ENCODE peak calls at places on chromosomes 1 and 21, in nine cellular contexts. I is body of pancreas, M is testis, O is IMR-90, A is breast epithelium, P is A549, H is Peyer's patch, L is transverse colon, D is prostate gland. V is an unnamed sample.

GRCh38 chr1:204359474-204360255 is at the start of gene PLEKHA6:
- DNase-seq in P (no peak), H (no peak), I (no peak), M (peak; percentile 30), L (no peak), O (peak; percentile 66), A (no peak), D (no peak), V (peak; percentile 79)

GRCh38 chr1:170424346-170424745 is 107.6 kb upstream of the GORAB start:
- DNase-seq in D (no peak), P (no peak), O (peak; percentile 56), M (no peak), A (no peak), H (no peak), I (no peak), L (no peak), V (no peak)

GRCh38 chr21:31554511-31555022 is 104.9 kb upstream of the SOD1 start:
- DNase-seq in O (peak; percentile 5), D (no peak), H (no peak), A (no peak), P (no peak), M (peak; percentile 70), I (no peak), L (no peak), V (no peak)

GRCh38 chr1:178575611-178576331 is 62.9 kb downstream of the TEX35 start:
- DNase-seq in M (no peak), A (no peak), O (peak; percentile 60), D (no peak), P (no peak), L (no peak), H (no peak), I (no peak), V (no peak)

GRCh38 chr1:238589843-238590435 is 699.2 kb upstream of the ZP4 start:
- DNase-seq in H (no peak), L (no peak), D (no peak), A (no peak), O (peak; percentile 57), I (no peak), M (no peak), P (no peak), V (no peak)

GRCh38 chr1:183061194-183061593 is 38.0 kb downstream of the LAMC1 start:
- DNase-seq in M (no peak), L (no peak), A (no peak), D (no peak), P (no peak), O (no peak), I (no peak), H (no peak), V (no peak)

GRCh38 chr1:190376067-190376466 is 101.6 kb downstream of the BRINP3 start:
- DNase-seq in A (no peak), P (no peak), I (no peak), O (no peak), M (no peak), H (no peak), D (no peak), L (no peak), V (no peak)

GRCh38 chr1:168783424-168783823 is 54.4 kb upstream of the DPT start:
- DNase-seq in P (no peak), H (no peak), M (no peak), I (no peak), A (no peak), L (no peak), O (no peak), D (no peak), V (no peak)

GRCh38 chr21:37006521-37007291 is at the start of gene RIPPLY3:
- DNase-seq in M (no peak), A (no peak), I (no peak), P (no peak), D (no peak), L (no peak), O (no peak), H (peak; percentile 51), V (no peak)

GRCh38 chr1:50920409-50920808 is 39.7 kb downstream of the FAF1 start:
- DNase-seq in H (no peak), A (no peak), I (no peak), M (no peak), O (no peak), L (no peak), P (no peak), D (no peak), V (no peak)

GRCh38 chr1:237873487-237873927 is 17.2 kb downstream of the ZP4 start:
- DNase-seq in M (no peak), D (no peak), A (no peak), O (peak; percentile 64), I (no peak), H (no peak), L (no peak), P (peak; percentile 40), V (no peak)

GRCh38 chr1:205993068-205993467 is 10.1 kb downstream of the RAB7B start:
- DNase-seq in H (no peak), I (no peak), M (no peak), A (no peak), O (no peak), P (no peak), D (no peak), L (no peak), V (no peak)

GRCh38 chr1:223846668-223847007 is 891 bp upstream of the TP53BP2 start:
- DNase-seq in I (peak; percentile 30), P (no peak), O (no peak), L (peak; percentile 28), A (no peak), H (no peak), D (peak; percentile 37), M (peak; percentile 74), V (no peak)

GRCh38 chr1:26225033-26225831 is 8.8 kb upstream of the CEP85 start:
- DNase-seq in M (peak; percentile 76), O (no peak), A (peak; percentile 59), D (peak; percentile 14), H (peak; percentile 89), P (no peak), I (peak; percentile 90), L (peak; percentile 78), V (peak; percentile 70)

GRCh38 chr1:3907621-3908165 is 7.6 kb upstream of the C1orf174 start:
- DNase-seq in M (no peak), O (no peak), D (no peak), A (no peak), H (no peak), I (peak; percentile 4), P (no peak), L (no peak), V (peak; percentile 55)

GRCh38 chr1:37498872-37499617 is 15.5 kb downstream of the MEAF6 start:
- DNase-seq in H (no peak), A (no peak), L (peak; percentile 56), P (no peak), O (peak; percentile 70), I (peak; percentile 73), D (peak; percentile 84), M (peak; percentile 60), V (no peak)

GRCh38 chr1:67966001-67966665 is 84.3 kb downstream of the DIRAS3 start:
- DNase-seq in M (no peak), O (no peak), D (no peak), L (no peak), A (no peak), H (no peak), I (no peak), P (no peak), V (no peak)

GRCh38 chr1:177847843-177848242 is 122.0 kb downstream of the SEC16B start:
- DNase-seq in L (no peak), A (no peak), I (no peak), O (peak; percentile 91), D (no peak), H (no peak), M (no peak), P (no peak), V (no peak)

GRCh38 chr1:49163041-49163440 is 386.4 kb upstream of the BEND5 start:
- DNase-seq in M (no peak), H (no peak), P (no peak), I (no peak), L (no peak), A (no peak), O (no peak), D (no peak), V (no peak)

GRCh38 chr1:213988639-213989070 is 882 bp downstream of the PROX1 start:
- DNase-seq in L (no peak), D (no peak), O (no peak), I (no peak), M (no peak), H (no peak), A (no peak), P (no peak), V (no peak)

DNA sequence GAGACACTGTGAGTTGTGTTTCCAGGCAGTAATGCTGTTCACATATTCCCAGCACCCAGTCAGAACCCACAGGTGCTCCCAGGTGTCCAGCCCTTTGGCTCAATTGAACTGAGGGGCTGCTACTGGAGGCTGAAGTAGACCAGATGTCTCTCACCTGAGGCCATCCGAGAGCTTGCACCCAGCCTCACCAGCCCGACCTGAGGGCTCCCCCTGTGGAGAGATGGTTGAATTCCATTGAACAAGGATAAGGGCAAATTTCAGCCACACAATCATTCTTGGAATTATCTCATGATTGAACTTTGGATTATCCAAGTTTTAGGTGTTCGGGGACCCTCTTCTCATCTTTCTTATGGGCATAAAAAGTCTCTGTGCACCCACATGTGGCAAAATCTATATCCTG is 52.1 kb downstream of the OBSCN start:
- DNase-seq in L (no peak), O (no peak), H (no peak), I (no peak), P (no peak), A (no peak), D (no peak), M (no peak), V (no peak)
- TF ChIP-seq POLR2A in L (no peak), O (no peak), H (no peak), I (no peak), P (no peak), A (no peak), D (no peak), M (no peak), V (no peak)

DNA sequence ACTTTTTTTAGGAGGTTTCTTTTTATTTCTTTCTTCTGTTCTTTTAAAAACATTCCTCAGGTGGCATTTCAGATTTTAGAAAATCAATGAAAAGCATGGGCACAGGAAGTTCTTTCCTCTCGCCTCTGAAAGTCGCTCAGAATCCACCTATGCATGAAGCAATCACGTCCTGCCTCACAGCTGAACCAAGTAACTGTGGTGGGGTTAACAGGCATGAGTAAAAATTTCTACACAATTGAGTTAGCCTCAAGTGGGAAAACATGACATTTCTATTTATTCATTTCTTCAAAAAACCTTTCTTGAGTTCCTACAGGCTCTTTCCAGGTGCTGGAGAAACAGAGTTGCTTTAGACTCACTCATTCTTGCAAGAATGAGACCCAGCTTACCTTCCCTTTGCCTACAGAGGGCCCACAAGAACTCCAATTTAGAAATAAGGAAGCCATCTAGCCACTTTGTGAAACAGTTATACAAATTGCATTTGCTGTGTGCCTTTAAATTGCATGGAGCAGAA is 508.9 kb upstream of the PKN2 start:
- DNase-seq in P (no peak), I (no peak), O (no peak), D (no peak), M (no peak), L (no peak), H (no peak), A (no peak), V (no peak)
- H3K4me3 ChIP-seq in P (no peak overlapping the region), I (no peak overlapping the region), O (no peak overlapping the region), D (no peak overlapping the region), M (no peak overlapping the region), L (no peak overlapping the region), H (no peak overlapping the region), A (no peak overlapping the region), V (no peak overlapping the region)

GRCh38 chr1:17004466-17005364 is 7.0 kb downstream of the ATP13A2 start:
- DNase-seq in I (no peak), M (no peak), H (no peak), D (no peak), L (no peak), O (no peak), P (peak; percentile 29), A (no peak), V (no peak)
- TF ChIP-seq CTCF in I (no peak), M (no peak), H (no peak), D (no peak), L (no peak), O (peak; percentile 8), P (peak; percentile 14), A (no peak), V (no peak)

GRCh38 chr1:12040457-12041051 is 21.3 kb downstream of the MIIP start:
- DNase-seq in M (no peak), D (peak; percentile 34), P (no peak), O (peak; percentile 95), I (no peak), L (no peak), H (no peak), A (no peak), V (no peak)
- TF ChIP-seq POLR2A in M (no peak), D (no peak), P (no peak), O (no peak), I (no peak), L (no peak), H (no peak), A (no peak), V (no peak)

V was measured in sigmoid colon.